ENCODE peak calls at places on chromosome X, in seven cellular contexts. Y is IMR-90, G is mesendoderm, M is mesenchymal stem cell, R is H1, T is trophoblast cell, I is neuronal stem cell. J is an unnamed sample.

GRCh38 chrX:134803551-134804183 is 145.4 kb upstream of the PLAC1 start:
- DNase-seq in Y (no peak), G (peak; percentile 91), M (no peak), R (no peak), T (no peak), I (no peak), J (no peak)

GRCh38 chrX:10017866-10018265 is 50.7 kb downstream of the CLDN34 start:
- DNase-seq in Y (peak; percentile 65), G (peak; percentile 76), M (peak; percentile 60), R (no peak), T (peak; percentile 63), I (no peak), J (no peak)

GRCh38 chrX:118726887-118727685 is at the start of gene IL13RA1:
- DNase-seq in Y (peak; percentile 76), G (peak; percentile 94), M (peak; percentile 83), R (peak; percentile 29), T (peak; percentile 87), I (peak; percentile 82), J (peak; percentile 89)

GRCh38 chrX:49166914-49167739 is 4.6 kb downstream of the MAGIX start:
- DNase-seq in Y (peak; percentile 73), G (peak; percentile 42), M (peak; percentile 84), R (no peak), T (no peak), I (no peak), J (no peak)

GRCh38 chrX:151997539-151997938 is 23.1 kb upstream of the GABRE start:
- DNase-seq in Y (no peak), G (no peak), M (no peak), R (no peak), T (no peak), I (no peak), J (no peak)

GRCh38 chrX:11970935-11971334 is 167.3 kb upstream of the FRMPD4 start:
- DNase-seq in Y (peak; percentile 17), G (no peak), M (no peak), R (no peak), T (no peak), I (no peak), J (no peak)

GRCh38 chrX:77785400-77785745 is 643 bp downstream of the ATRX start:
- DNase-seq in Y (peak; percentile 8), G (peak; percentile 59), M (peak; percentile 35), R (no peak), T (peak; percentile 1), I (peak; percentile 17), J (peak; percentile 32)

GRCh38 chrX:9940397-9940796 is 26.8 kb upstream of the CLDN34 start:
- DNase-seq in Y (peak; percentile 82), G (no peak), M (peak; percentile 81), R (no peak), T (peak; percentile 55), I (no peak), J (no peak)

GRCh38 chrX:12139934-12140611 is 1.8 kb downstream of the FRMPD4 start:
- DNase-seq in Y (peak; percentile 24), G (no peak), M (no peak), R (no peak), T (no peak), I (no peak), J (no peak)

GRCh38 chrX:34381241-34381640 is 249.1 kb upstream of the FAM47A start:
- DNase-seq in Y (no peak), G (no peak), M (no peak), R (no peak), T (peak; percentile 15), I (no peak), J (no peak)

DNA sequence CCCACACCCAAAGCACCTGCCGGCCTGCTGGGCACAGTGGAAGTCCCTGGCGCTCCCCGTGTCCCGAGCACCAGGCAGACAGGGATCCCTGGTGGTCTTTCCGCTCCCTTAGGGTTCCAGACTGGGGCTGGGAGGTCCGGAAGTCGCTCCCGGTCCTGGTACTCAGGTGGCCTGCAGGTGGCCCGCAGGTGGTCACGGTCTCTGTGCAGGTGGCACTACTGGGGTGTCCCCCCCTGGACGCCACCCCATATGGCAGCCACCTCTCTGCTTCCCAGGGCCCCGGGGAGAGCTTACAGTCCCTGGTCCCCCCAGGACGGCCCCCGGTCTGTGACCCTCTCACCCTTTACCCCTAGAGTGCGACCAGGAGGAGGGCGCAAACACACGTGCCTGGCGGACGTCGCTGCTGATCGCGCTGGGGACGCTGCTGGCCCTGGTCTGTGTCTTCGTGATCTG is 13.6 kb downstream of the SLC25A6 start:
- DNase-seq in Y (no peak), G (no peak), M (no peak), R (no peak), T (no peak), I (no peak), J (no peak)
- H3K23ac ChIP-seq in Y (no peak overlapping the region), G (no peak overlapping the region), M (no peak overlapping the region), R (no peak overlapping the region), T (no peak overlapping the region), I (peak overlapping the region; percentile 98), J (no peak overlapping the region)

GRCh38 chrX:122856205-122856604 is 327.9 kb upstream of the GRIA3 start:
- DNase-seq in Y (no peak), G (no peak), M (no peak), R (no peak), T (no peak), I (no peak), J (no peak)

GRCh38 chrX:122850326-122850725 is 333.8 kb upstream of the GRIA3 start:
- DNase-seq in Y (no peak), G (no peak), M (no peak), R (no peak), T (no peak), I (no peak), J (no peak)
- H3K18ac ChIP-seq in Y (no peak overlapping the region), G (no peak overlapping the region), M (no peak overlapping the region), R (no peak overlapping the region), T (no peak overlapping the region), I (no peak overlapping the region), J (no peak overlapping the region)

GRCh38 chrX:1185556-1185955 is 26.9 kb downstream of the CRLF2 start:
- DNase-seq in Y (no peak), G (no peak), M (no peak), R (no peak), T (no peak), I (no peak), J (peak; percentile 3)
- H3K23ac ChIP-seq in Y (no peak overlapping the region), G (no peak overlapping the region), M (no peak overlapping the region), R (no peak overlapping the region), T (no peak overlapping the region), I (no peak overlapping the region), J (no peak overlapping the region)

DNA sequence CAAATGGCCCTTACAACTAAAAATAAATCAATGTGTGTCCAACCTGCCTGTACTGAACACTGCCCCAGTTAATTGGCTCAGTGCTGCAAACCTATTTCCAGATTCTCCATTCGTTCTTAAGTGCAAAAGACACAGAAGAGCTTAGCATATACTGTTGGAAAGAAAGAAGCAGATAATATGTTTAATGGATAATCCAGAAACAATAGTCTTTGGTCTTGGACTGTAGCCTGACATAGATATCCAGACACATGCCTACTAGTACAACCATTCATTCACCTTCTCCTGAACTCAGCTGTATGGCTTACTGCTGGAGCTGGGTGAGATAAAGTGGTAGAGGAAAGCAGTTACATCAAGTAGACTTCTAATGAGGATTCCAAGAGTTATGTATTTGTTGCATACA is 77.0 kb downstream of the LUZP4 start:
- DNase-seq in Y (no peak), G (no peak), M (no peak), R (no peak), T (no peak), I (no peak), J (no peak)
- H3K18ac ChIP-seq in Y (peak overlapping the region; percentile 40), G (no peak overlapping the region), M (no peak overlapping the region), R (no peak overlapping the region), T (no peak overlapping the region), I (no peak overlapping the region), J (no peak overlapping the region)

GRCh38 chrX:56978172-56978571 is 17.2 kb downstream of the SPIN3 start:
- DNase-seq in Y (peak; percentile 44), G (peak; percentile 62), M (peak; percentile 30), R (no peak), T (peak; percentile 79), I (no peak), J (peak; percentile 35)
- H3K23ac ChIP-seq in Y (no peak overlapping the region), G (no peak overlapping the region), M (no peak overlapping the region), R (no peak overlapping the region), T (no peak overlapping the region), I (no peak overlapping the region), J (no peak overlapping the region)

DNA sequence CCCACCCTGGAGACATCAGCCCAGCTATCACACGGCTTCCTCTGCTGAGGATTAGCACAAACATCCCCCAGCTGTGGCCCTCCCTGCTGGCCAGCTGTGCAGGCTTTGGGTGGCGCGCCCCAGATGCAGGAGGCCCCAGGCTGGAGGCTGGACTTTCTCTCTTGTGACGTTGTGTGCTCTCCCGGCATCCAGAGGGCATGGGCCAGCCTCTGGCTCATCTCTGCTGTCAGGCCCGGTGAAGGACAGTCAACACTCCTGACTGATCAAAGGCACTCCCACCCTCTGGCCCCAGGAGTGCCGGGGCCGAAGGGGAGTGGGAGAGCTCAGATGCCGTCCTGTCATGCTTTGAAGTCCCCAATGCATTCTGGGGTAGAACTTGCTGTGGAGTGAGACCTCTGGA is 29.9 kb upstream of the PJA1 start:
- DNase-seq in Y (no peak), G (no peak), M (peak; percentile 22), R (no peak), T (no peak), I (no peak), J (no peak)
- H3K18ac ChIP-seq in Y (no peak overlapping the region), G (no peak overlapping the region), M (no peak overlapping the region), R (no peak overlapping the region), T (no peak overlapping the region), I (no peak overlapping the region), J (no peak overlapping the region)

GRCh38 chrX:18561020-18561419 is 110.9 kb downstream of the RS1 start:
- DNase-seq in Y (no peak), G (no peak), M (no peak), R (no peak), T (no peak), I (no peak), J (no peak)

GRCh38 chrX:18566748-18567147 is 105.2 kb downstream of the RS1 start:
- DNase-seq in Y (no peak), G (no peak), M (no peak), R (no peak), T (no peak), I (no peak), J (no peak)

DNA sequence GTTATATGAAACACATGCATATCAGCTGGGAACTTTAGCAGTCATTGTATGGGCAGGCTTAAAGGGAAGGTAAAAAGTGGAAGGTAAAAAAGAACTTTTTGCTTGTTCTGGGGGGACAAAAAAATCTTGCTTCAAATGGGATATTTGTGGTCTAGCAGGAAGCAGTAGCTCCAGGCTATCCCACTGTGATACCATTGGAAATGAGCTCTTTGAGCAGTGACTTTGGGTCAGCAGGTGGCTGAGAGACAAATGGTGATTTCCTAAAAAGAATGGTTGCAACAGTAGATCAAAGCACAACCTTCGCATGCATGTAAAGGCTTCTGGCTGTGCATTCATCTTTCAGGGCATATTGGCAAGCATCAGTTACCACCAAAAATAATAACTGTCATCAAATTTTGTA is 106.2 kb downstream of the RS1 start:
- DNase-seq in Y (no peak), G (peak; percentile 54), M (no peak), R (no peak), T (no peak), I (no peak), J (no peak)
- H3K23ac ChIP-seq in Y (no peak overlapping the region), G (no peak overlapping the region), M (no peak overlapping the region), R (no peak overlapping the region), T (no peak overlapping the region), I (no peak overlapping the region), J (no peak overlapping the region)

GRCh38 chrX:14832151-14832550 is 40.7 kb downstream of the FANCB start:
- DNase-seq in Y (peak; percentile 80), G (peak; percentile 13), M (peak; percentile 36), R (no peak), T (no peak), I (no peak), J (no peak)
- H3K18ac ChIP-seq in Y (peak overlapping the region; percentile 85), G (no peak overlapping the region), M (no peak overlapping the region), R (no peak overlapping the region), T (no peak overlapping the region), I (no peak overlapping the region), J (no peak overlapping the region)